ENCODE peak calls at places on chromosome 6, in seven cellular contexts. L is OCI-LY7; P is prostate gland; U is SJCRH30; S is CD8-positive, alpha-beta memory T cell; H is left ventricle myocardium inferior; G is keratinocyte. V is an unnamed sample.

GRCh38 chr6:12698298-12698697 is 18.3 kb upstream of the PHACTR1 start:
- DNase-seq in G (no peak), U (no peak), L (no peak), P (no peak), H (no peak), S (no peak), V (no peak)

GRCh38 chr6:17998003-17998402 is 10.6 kb upstream of the KIF13A start:
- DNase-seq in L (no peak), S (no peak), U (no peak), P (no peak), H (no peak), G (no peak), V (no peak)

GRCh38 chr6:150683320-150683719 is 83.6 kb downstream of the PLEKHG1 start:
- DNase-seq in G (no peak), H (peak; percentile 54), L (no peak), U (no peak), S (no peak), P (no peak), V (peak; percentile 67)

GRCh38 chr6:158059108-158059507 is 77.4 kb downstream of the SYNJ2 start:
- DNase-seq in S (no peak), P (no peak), H (peak; percentile 13), G (no peak), L (no peak), U (no peak), V (no peak)

GRCh38 chr6:139091859-139092258 is 43.0 kb upstream of the HECA start:
- DNase-seq in H (no peak), L (no peak), P (no peak), S (no peak), U (no peak), G (no peak), V (no peak)

GRCh38 chr6:41690541-41691330 is 44.7 kb downstream of the TFEB start:
- DNase-seq in P (no peak), H (no peak), G (no peak), L (no peak), U (no peak), S (no peak), V (no peak)

GRCh38 chr6:12208190-12208589 is 82.0 kb upstream of the EDN1 start:
- DNase-seq in U (no peak), P (no peak), G (no peak), S (no peak), L (no peak), H (peak; percentile 27), V (peak; percentile 16)

GRCh38 chr6:44122821-44123220 is 4.4 kb downstream of the MRPL14 start:
- DNase-seq in S (peak; percentile 31), G (no peak), H (no peak), U (no peak), L (peak; percentile 12), P (no peak), V (no peak)

GRCh38 chr6:33770116-33770832 is 18.7 kb downstream of the LEMD2 start:
- DNase-seq in L (no peak), S (no peak), H (no peak), G (no peak), U (no peak), P (peak; percentile 39), V (peak; percentile 47)

GRCh38 chr6:34657307-34657978 is 39.1 kb downstream of the ILRUN start:
- DNase-seq in P (peak; percentile 68), H (no peak), S (peak; percentile 28), L (peak; percentile 53), G (no peak), U (peak; percentile 27), V (no peak)

GRCh38 chr6:16468991-16469615 is 230.7 kb downstream of the GMPR start:
- DNase-seq in G (no peak), S (no peak), H (no peak), P (no peak), L (no peak), U (no peak), V (no peak)

GRCh38 chr6:127956260-127956888 is 55.5 kb upstream of the THEMIS start:
- DNase-seq in G (no peak), H (no peak), S (no peak), L (no peak), P (no peak), U (no peak), V (no peak)

GRCh38 chr6:136351518-136352106 is 62.0 kb upstream of the BCLAF1 start:
- DNase-seq in S (no peak), U (no peak), G (no peak), L (no peak), H (no peak), P (no peak), V (no peak)

DNA sequence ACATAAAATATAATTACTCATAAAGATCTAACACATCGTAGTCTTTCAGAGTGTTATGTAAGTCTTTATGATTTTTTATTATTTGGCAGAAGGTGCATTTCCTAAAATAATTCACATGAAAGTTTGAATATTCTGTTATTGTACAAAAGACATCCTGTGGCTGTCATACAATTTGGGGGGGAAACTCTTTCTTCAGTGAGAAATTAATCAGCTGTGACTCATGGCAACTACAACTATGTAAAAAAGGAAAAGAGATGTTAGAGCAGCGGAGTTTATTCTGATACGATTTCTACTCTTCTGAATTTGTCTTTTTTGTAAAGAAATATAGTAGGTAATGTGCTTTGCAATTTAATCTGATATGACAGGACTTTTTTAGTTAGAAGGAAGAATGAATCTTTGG is 14.2 kb downstream of the COL19A1 start:
- DNase-seq in S (no peak), G (no peak), P (no peak), L (peak; percentile 34), H (no peak), U (no peak), V (no peak)
- H3K4me3 ChIP-seq in S (no peak overlapping the region), G (no peak overlapping the region), P (no peak overlapping the region), L (peak overlapping the region; percentile 58), H (no peak overlapping the region), U (no peak overlapping the region), V (no peak overlapping the region)

GRCh38 chr6:48691420-48691819 is 580.4 kb upstream of the PTCHD4 start:
- DNase-seq in L (no peak), H (no peak), G (no peak), U (no peak), S (no peak), P (no peak), V (no peak)

DNA sequence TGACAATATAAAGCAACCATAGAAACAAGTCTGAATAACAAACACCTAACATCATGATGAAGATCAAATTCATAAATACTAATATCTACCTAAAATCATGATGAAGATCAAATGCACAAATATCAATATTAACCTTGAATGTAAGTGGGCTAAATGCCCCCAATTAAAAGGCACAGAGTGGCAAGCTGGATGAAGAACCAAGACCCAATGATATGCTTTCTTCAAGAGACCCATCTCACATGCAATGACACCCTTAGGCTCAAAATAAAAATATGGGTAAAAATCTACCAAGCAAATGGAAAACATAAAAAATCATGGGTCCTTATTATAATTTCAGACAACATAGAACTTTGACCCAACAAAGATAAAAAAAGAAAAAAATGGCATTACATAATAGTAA is 578.5 kb upstream of the PTCHD4 start:
- DNase-seq in L (no peak), P (no peak), S (no peak), G (no peak), U (no peak), H (no peak), V (no peak)
- H3K9me3 ChIP-seq in L (peaks cover 3% of the 10 kb centered on the region), P (no peaks in the 10 kb centered on the region), S (no peaks in the 10 kb centered on the region), G (no peaks in the 10 kb centered on the region), U (no peaks in the 10 kb centered on the region), H (peaks cover 92% of the 10 kb centered on the region), V (no peaks in the 10 kb centered on the region)

DNA sequence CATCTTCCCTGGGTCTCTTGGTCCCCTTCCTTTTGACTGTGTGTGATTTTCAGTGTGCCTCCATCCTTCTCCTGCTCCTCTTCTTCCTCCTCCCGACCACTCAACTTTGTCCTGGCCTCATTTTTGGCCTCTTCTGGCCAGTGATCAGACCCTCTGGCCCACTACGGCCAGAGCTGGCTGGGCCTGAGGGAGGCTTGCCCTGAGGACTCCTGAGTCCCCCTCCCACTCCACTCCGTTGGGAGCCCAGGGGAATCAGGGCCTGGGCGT is 910 bp upstream of the DDR1 start:
- DNase-seq in L (no peak), U (no peak), S (no peak), H (no peak), G (no peak), P (no peak), V (no peak)
- H3K4me3 ChIP-seq in L (peak overlapping the region; percentile 68), U (peak overlapping the region; percentile 68), S (no peak overlapping the region), H (peak overlapping the region; percentile 87), G (peak overlapping the region; percentile 72), P (peak overlapping the region; percentile 70), V (no peak overlapping the region)

GRCh38 chr6:5051394-5051793 is 33.7 kb upstream of the PPP1R3G start:
- DNase-seq in L (no peak), G (no peak), U (no peak), P (no peak), H (no peak), S (no peak), V (no peak)

GRCh38 chr6:5053038-5053437 is 32.1 kb upstream of the PPP1R3G start:
- DNase-seq in H (no peak), L (no peak), U (no peak), P (no peak), G (no peak), S (no peak), V (no peak)

GRCh38 chr6:5054427-5054873 is 30.7 kb upstream of the PPP1R3G start:
- DNase-seq in H (no peak), L (no peak), P (no peak), S (no peak), U (no peak), G (no peak), V (no peak)

GRCh38 chr6:5053864-5054426 is 31.2 kb upstream of the PPP1R3G start:
- DNase-seq in S (no peak), L (no peak), H (no peak), U (no peak), P (no peak), G (no peak), V (no peak)

GRCh38 chr6:5050009-5050408 is 35.1 kb upstream of the PPP1R3G start:
- DNase-seq in P (no peak), S (no peak), H (no peak), U (peak; percentile 45), G (no peak), L (no peak), V (no peak)
- H3K9me3 ChIP-seq in P (no peaks in the 10 kb centered on the region), S (no peaks in the 10 kb centered on the region), H (peaks cover 21% of the 10 kb centered on the region), U (no peaks in the 10 kb centered on the region), G (no peaks in the 10 kb centered on the region), L (peaks cover 12% of the 10 kb centered on the region), V (peaks cover 4% of the 10 kb centered on the region)